ENCODE peak calls at places on chromosomes 4 and X, in four cellular contexts. One of them, this sample, is unnamed.

GRCh38 chr4:89486042-89486441 is 178.4 kb upstream of the GPRIN3 start:
- DNase-seq in A549: peak; percentile 22
- DNase-seq in uterus: no peak
- DNase-seq in thyroid gland: no peak
- DNase-seq in this sample: no peak

GRCh38 chrX:22686138-22686541 is 313.6 kb upstream of the DDX53 start:
- DNase-seq in A549: no peak
- DNase-seq in uterus: no peak
- DNase-seq in thyroid gland: peak; percentile 68
- DNase-seq in this sample: no peak

GRCh38 chr4:173002840-173003561 is 165.6 kb upstream of the GALNT7 start:
- DNase-seq in A549: no peak
- DNase-seq in uterus: no peak
- DNase-seq in thyroid gland: no peak
- DNase-seq in this sample: no peak

GRCh38 chr4:47287735-47288134 is 175.8 kb downstream of the COMMD8 start:
- DNase-seq in A549: no peak
- DNase-seq in uterus: no peak
- DNase-seq in thyroid gland: no peak
- DNase-seq in this sample: no peak

GRCh38 chrX:110418220-110418856 is 59.7 kb downstream of the RTL9 start:
- DNase-seq in A549: peak; percentile 49
- DNase-seq in uterus: peak; percentile 36
- DNase-seq in thyroid gland: peak; percentile 75
- DNase-seq in this sample: peak; percentile 53

GRCh38 chrX:130125090-130125489 is 14.8 kb upstream of the ELF4 start:
- DNase-seq in A549: no peak
- DNase-seq in uterus: peak; percentile 49
- DNase-seq in thyroid gland: no peak
- DNase-seq in this sample: peak; percentile 81

GRCh38 chrX:53433651-53434639 is at the start of gene HSD17B10:
- DNase-seq in A549: peak; percentile 85
- DNase-seq in uterus: peak; percentile 85
- DNase-seq in thyroid gland: peak; percentile 92
- DNase-seq in this sample: peak; percentile 92

GRCh38 chr4:124918559-124919122 is 206.1 kb upstream of the ANKRD50 start:
- DNase-seq in A549: no peak
- DNase-seq in uterus: no peak
- DNase-seq in thyroid gland: no peak
- DNase-seq in this sample: no peak

GRCh38 chr4:94428884-94429283 is 22.9 kb upstream of the PDLIM5 start:
- DNase-seq in A549: no peak
- DNase-seq in uterus: no peak
- DNase-seq in thyroid gland: no peak
- DNase-seq in this sample: no peak

GRCh38 chr4:100348472-100348871 is 158.2 kb upstream of the DDIT4L start:
- DNase-seq in A549: peak; percentile 84
- DNase-seq in uterus: no peak
- DNase-seq in thyroid gland: no peak
- DNase-seq in this sample: no peak

GRCh38 chrX:56790778-56791177 is 61.7 kb downstream of the NBDY start:
- DNase-seq in A549: no peak
- DNase-seq in uterus: no peak
- DNase-seq in thyroid gland: no peak
- DNase-seq in this sample: no peak

GRCh38 chr4:3365871-3366842 is 73.3 kb downstream of the RGS12 start:
- DNase-seq in A549: no peak
- DNase-seq in uterus: no peak
- DNase-seq in thyroid gland: no peak
- DNase-seq in this sample: no peak

GRCh38 chr4:32172086-32172485 is 1451.9 kb downstream of the PCDH7 start:
- DNase-seq in A549: no peak
- DNase-seq in uterus: no peak
- DNase-seq in thyroid gland: no peak
- DNase-seq in this sample: no peak

GRCh38 chr4:78776729-78777555 is 792 bp downstream of the BMP2K start:
- DNase-seq in A549: peak; percentile 16
- DNase-seq in uterus: peak; percentile 20
- DNase-seq in thyroid gland: peak; percentile 65
- DNase-seq in this sample: peak; percentile 43

GRCh38 chr4:78776031-78776728 is at the start of gene BMP2K:
- DNase-seq in A549: peak; percentile 60
- DNase-seq in uterus: peak; percentile 81
- DNase-seq in thyroid gland: peak; percentile 81
- DNase-seq in this sample: peak; percentile 83

GRCh38 chr4:78779280-78779679 is 3.1 kb downstream of the BMP2K start:
- DNase-seq in A549: no peak
- DNase-seq in uterus: no peak
- DNase-seq in thyroid gland: no peak
- DNase-seq in this sample: no peak

GRCh38 chr4:78778530-78778929 is 2.4 kb downstream of the BMP2K start:
- DNase-seq in A549: no peak
- DNase-seq in uterus: no peak
- DNase-seq in thyroid gland: no peak
- DNase-seq in this sample: no peak

DNA sequence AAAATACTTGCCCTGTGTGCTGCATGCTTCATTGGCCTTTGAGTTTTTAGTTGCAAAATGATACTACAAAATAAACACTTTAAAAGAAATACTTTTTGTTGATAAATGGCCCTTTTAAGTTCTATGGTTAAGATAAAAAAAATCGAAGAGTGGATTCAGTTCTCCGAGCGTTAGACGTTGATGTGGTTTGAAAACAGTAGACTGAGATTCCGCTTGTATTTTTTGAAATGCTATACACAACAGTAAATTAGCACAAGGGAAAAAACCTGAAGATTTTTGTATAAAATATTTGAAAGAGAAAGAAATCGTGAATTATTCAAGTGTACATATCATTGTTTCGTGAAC is 1.4 kb downstream of the BMP2K start:
- DNase-seq in A549: no peak
- DNase-seq in uterus: no peak
- DNase-seq in thyroid gland: no peak
- DNase-seq in this sample: no peak
- H3K4me3 ChIP-seq in A549: peak overlapping the region; percentile 64
- H3K4me3 ChIP-seq in uterus: peak overlapping the region; percentile 91
- H3K4me3 ChIP-seq in thyroid gland: peak overlapping the region; percentile 68
- H3K4me3 ChIP-seq in this sample: peak overlapping the region; percentile 72

DNA sequence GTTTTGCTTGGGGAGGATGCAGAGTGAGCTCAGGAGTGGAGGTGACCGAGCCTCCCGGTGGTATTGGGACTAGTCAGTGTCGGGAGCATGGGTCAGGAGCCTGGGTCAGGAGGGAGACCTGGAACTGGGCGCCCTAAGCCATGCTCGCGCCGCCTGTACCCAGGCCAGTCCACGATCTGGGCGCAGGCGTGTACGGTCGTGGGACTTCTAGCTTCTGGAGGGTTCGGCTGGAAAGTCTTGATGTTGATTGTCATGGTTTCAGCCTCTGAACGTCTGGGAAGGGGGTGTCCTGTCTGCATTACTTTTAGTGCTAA is 244 bp downstream of the EIF2S3 start:
- DNase-seq in A549: no peak
- DNase-seq in uterus: no peak
- DNase-seq in thyroid gland: no peak
- DNase-seq in this sample: no peak
- TF ChIP-seq POLR2A in A549: no peak
- TF ChIP-seq POLR2A in uterus: no peak
- TF ChIP-seq POLR2A in thyroid gland: no peak
- TF ChIP-seq POLR2A in this sample: no peak

GRCh38 chr4:75705198-75705712 is 19.1 kb upstream of the USO1 start:
- DNase-seq in A549: no peak
- DNase-seq in uterus: no peak
- DNase-seq in thyroid gland: no peak
- DNase-seq in this sample: no peak

GRCh38 chr4:75708218-75708691 is 16.1 kb upstream of the USO1 start:
- DNase-seq in A549: peak; percentile 50
- DNase-seq in uterus: no peak
- DNase-seq in thyroid gland: no peak
- DNase-seq in this sample: no peak

GRCh38 chr4:75715105-75715799 is 9.1 kb upstream of the USO1 start:
- DNase-seq in A549: no peak
- DNase-seq in uterus: no peak
- DNase-seq in thyroid gland: no peak
- DNase-seq in this sample: peak; percentile 13

GRCh38 chr4:75714681-75715080 is 9.7 kb upstream of the USO1 start:
- DNase-seq in A549: no peak
- DNase-seq in uterus: no peak
- DNase-seq in thyroid gland: no peak
- DNase-seq in this sample: no peak

GRCh38 chr4:75710246-75710645 is 14.1 kb upstream of the USO1 start:
- DNase-seq in A549: no peak
- DNase-seq in uterus: no peak
- DNase-seq in thyroid gland: no peak
- DNase-seq in this sample: no peak
- H3K4me1 ChIP-seq in A549: peaks cover 19% of the 10 kb centered on the region
- H3K4me1 ChIP-seq in uterus: no peaks in the 10 kb centered on the region
- H3K4me1 ChIP-seq in thyroid gland: no peaks in the 10 kb centered on the region
- H3K4me1 ChIP-seq in this sample: peaks cover 10% of the 10 kb centered on the region

DNA sequence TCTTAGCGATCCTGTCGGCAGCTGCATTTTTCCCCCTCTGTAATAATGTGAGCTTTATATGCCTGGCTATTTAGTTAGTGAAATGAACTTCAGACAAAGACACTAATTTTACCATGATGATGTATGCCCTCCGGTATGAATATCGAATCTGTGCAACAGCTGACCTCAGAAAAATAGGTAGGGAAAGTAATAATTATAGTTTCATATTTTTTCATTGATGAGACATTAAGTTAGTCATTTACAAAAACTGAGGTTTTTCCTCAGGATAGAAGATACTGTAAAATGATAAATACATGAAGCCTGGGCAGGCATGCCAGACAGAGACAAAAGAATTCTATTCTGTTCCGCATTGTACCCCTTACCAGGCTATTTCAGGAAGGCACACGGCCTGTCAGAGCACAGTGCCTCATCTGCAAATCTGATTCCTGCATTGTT is 155.8 kb downstream of the SHROOM3 start:
- DNase-seq in A549: no peak
- DNase-seq in uterus: no peak
- DNase-seq in thyroid gland: no peak
- DNase-seq in this sample: no peak
- H3K4me3 ChIP-seq in A549: no peak overlapping the region
- H3K4me3 ChIP-seq in uterus: no peak overlapping the region
- H3K4me3 ChIP-seq in thyroid gland: no peak overlapping the region
- H3K4me3 ChIP-seq in this sample: no peak overlapping the region

GRCh38 chrX:14872851-14873675 is at the start of the genes FANCB and MOSPD2:
- DNase-seq in A549: peak; percentile 95
- DNase-seq in uterus: peak; percentile 94
- DNase-seq in thyroid gland: peak; percentile 95
- DNase-seq in this sample: peak; percentile 96
- TF ChIP-seq POLR2A in A549: peak; percentile 45
- TF ChIP-seq POLR2A in uterus: no peak
- TF ChIP-seq POLR2A in thyroid gland: no peak
- TF ChIP-seq POLR2A in this sample: peak; percentile 66

DNA sequence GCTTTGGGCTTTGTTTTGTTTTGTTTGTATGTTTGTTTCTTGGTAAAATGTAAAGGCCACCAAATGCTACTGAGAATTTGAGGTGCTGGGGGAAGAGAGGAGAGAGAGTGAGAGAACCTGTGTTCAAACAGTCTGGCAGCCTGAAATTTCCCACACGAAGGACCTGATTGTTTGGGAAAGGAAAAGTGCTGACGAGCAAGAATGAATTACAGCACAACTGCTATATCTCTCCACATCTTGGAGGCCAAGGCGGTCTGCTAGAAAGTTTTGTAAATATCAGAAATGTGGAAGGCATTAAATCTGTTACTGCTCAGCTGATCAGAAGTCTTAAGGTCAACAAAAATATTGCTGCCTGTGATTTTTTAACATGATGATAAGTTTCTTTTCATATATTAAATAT is 170.5 kb downstream of the PALLD start:
- DNase-seq in A549: no peak
- DNase-seq in uterus: no peak
- DNase-seq in thyroid gland: no peak
- DNase-seq in this sample: no peak
- H3K4me1 ChIP-seq in A549: peaks cover 54% of the 10 kb centered on the region
- H3K4me1 ChIP-seq in uterus: no peaks in the 10 kb centered on the region
- H3K4me1 ChIP-seq in thyroid gland: peaks cover 30% of the 10 kb centered on the region
- H3K4me1 ChIP-seq in this sample: no peaks in the 10 kb centered on the region

GRCh38 chr4:26325191-26325590 is 4.4 kb downstream of the RBPJ start:
- DNase-seq in A549: peak; percentile 31
- DNase-seq in uterus: no peak
- DNase-seq in thyroid gland: no peak
- DNase-seq in this sample: no peak

GRCh38 chr4:26322349-26322748 is 1.5 kb downstream of the RBPJ start:
- DNase-seq in A549: no peak
- DNase-seq in uterus: no peak
- DNase-seq in thyroid gland: no peak
- DNase-seq in this sample: no peak

GRCh38 chr4:26321326-26322276 is 787 bp downstream of the RBPJ start:
- DNase-seq in A549: peak; percentile 9
- DNase-seq in uterus: peak; percentile 18
- DNase-seq in thyroid gland: peak; percentile 23
- DNase-seq in this sample: peak; percentile 36

GRCh38 chr4:26326791-26327190 is 6.0 kb downstream of the RBPJ start:
- DNase-seq in A549: no peak
- DNase-seq in uterus: no peak
- DNase-seq in thyroid gland: no peak
- DNase-seq in this sample: no peak

GRCh38 chr4:26323807-26324206 is 3.0 kb downstream of the RBPJ start:
- DNase-seq in A549: no peak
- DNase-seq in uterus: no peak
- DNase-seq in thyroid gland: no peak
- DNase-seq in this sample: no peak
- H3K4me3 ChIP-seq in A549: no peak overlapping the region
- H3K4me3 ChIP-seq in uterus: no peak overlapping the region
- H3K4me3 ChIP-seq in thyroid gland: no peak overlapping the region
- H3K4me3 ChIP-seq in this sample: no peak overlapping the region

DNA sequence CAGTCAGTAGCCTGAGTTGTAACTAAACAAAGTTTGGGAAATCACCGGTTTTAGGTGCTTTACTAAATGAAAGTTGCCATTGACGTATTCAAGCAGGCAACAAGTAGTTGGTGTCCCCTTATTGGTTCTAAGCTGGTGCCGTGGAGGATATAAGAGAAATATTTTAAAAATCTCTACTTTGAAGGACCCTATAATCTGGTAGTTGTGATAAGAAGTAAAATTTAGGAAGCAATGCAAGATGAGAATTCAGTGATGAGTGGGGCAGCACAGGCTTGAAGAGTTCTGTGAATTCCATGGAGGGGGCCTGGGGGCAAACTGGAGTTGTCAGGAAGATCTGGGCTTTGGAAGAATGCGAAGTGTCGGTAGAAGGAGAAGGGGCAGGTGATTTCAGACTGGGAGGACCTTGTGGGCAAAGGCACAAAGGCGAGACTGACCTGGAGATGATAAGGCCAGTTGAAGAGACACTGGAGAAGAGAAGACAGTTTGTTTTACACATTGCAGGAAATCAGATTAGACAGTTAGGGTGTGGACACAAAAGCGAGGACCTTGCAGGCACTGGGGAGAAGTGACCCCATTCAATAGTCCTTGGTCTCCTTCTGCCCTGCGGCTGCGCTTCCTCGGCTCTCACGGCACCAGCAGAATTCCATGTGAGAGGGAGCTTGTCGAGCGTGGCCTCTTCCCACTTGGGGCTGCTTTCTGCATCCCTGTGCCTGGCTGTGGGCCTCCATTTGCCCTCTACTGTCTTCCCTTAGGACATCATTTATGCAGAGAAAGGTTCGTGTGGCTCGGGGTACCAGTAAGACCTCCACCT is 1.3 kb downstream of the RHOH start:
- DNase-seq in A549: no peak
- DNase-seq in uterus: no peak
- DNase-seq in thyroid gland: no peak
- DNase-seq in this sample: no peak
- TF ChIP-seq POLR2A in A549: no peak
- TF ChIP-seq POLR2A in uterus: no peak
- TF ChIP-seq POLR2A in thyroid gland: no peak
- TF ChIP-seq POLR2A in this sample: peak; percentile 15

This sample was measured in body of pancreas.